ENCODE peak calls at places on chromosomes 11 and 22, in four cellular contexts. R is GM12878, E is HepG2, W is SK-N-SH. C is an unnamed sample.

GRCh38 chr11:13644997-13645667 is 23.3 kb upstream of the FAR1 start:
- DNase-seq in R (no peak), E (no peak), W (no peak), C (no peak)

GRCh38 chr11:104163100-104164027 is 583 bp downstream of the PDGFD start:
- DNase-seq in R (no peak), E (no peak), W (peak), C (no peak)

GRCh38 chr11:29159552-29160465 is 857.0 kb downstream of the KCNA4 start:
- DNase-seq in R (no peak), E (peak), W (peak), C (peak)

GRCh38 chr11:75867778-75868374 is 52.9 kb downstream of the UVRAG start:
- DNase-seq in R (peak), E (peak), W (peak), C (peak)

GRCh38 chr11:111429066-111429506 is 50.0 kb upstream of the POU2AF1 start:
- DNase-seq in R (no peak), E (peak), W (peak), C (peak)

GRCh38 chr11:11022126-11022730 is 164.4 kb upstream of the ZBED5 start:
- DNase-seq in R (no peak), E (no peak), W (peak), C (peak)

GRCh38 chr11:105910095-105910715 is 111.8 kb downstream of the MSANTD4 start:
- DNase-seq in R (no peak), E (no peak), W (no peak), C (no peak)

GRCh38 chr11:131615611-131616010 is 245.2 kb downstream of the NTM start:
- DNase-seq in R (no peak), E (no peak), W (no peak), C (no peak)

GRCh38 chr11:95498731-95499396 is 267.9 kb upstream of the SESN3 start:
- DNase-seq in R (no peak), E (no peak), W (no peak), C (no peak)

GRCh38 chr11:111417766-111418435 is 38.8 kb upstream of the POU2AF1 start:
- DNase-seq in R (peak), E (no peak), W (no peak), C (no peak)

GRCh38 chr11:34988294-34989255 is 72.2 kb downstream of the PDHX start:
- DNase-seq in R (no peak), E (no peak), W (no peak), C (no peak)

GRCh38 chr11:63783925-63784592 is 15.5 kb upstream of the ZFTA start:
- DNase-seq in R (no peak), E (peak), W (peak), C (no peak)
- TF ChIP-seq ZBTB33 in R (no peak), E (no peak), W (no peak), C (no peak)

GRCh38 chr22:21754523-21755128 is 19.0 kb upstream of the YPEL1 start:
- DNase-seq in R (no peak), E (no peak), W (no peak), C (peak)

GRCh38 chr22:21758056-21758455 is 22.5 kb upstream of the YPEL1 start:
- DNase-seq in R (no peak), E (no peak), W (no peak), C (no peak)

GRCh38 chr22:21753374-21754111 is 17.9 kb upstream of the YPEL1 start:
- DNase-seq in R (no peak), E (peak), W (no peak), C (peak)

GRCh38 chr22:21758465-21758864 is 22.9 kb upstream of the YPEL1 start:
- DNase-seq in R (no peak), E (no peak), W (no peak), C (no peak)

GRCh38 chr22:21755855-21756284 is 20.3 kb upstream of the YPEL1 start:
- DNase-seq in R (peak), E (peak), W (no peak), C (peak)
- TF ChIP-seq TAF1 in R (no peak), E (no peak), W (no peak), C (no peak)

DNA sequence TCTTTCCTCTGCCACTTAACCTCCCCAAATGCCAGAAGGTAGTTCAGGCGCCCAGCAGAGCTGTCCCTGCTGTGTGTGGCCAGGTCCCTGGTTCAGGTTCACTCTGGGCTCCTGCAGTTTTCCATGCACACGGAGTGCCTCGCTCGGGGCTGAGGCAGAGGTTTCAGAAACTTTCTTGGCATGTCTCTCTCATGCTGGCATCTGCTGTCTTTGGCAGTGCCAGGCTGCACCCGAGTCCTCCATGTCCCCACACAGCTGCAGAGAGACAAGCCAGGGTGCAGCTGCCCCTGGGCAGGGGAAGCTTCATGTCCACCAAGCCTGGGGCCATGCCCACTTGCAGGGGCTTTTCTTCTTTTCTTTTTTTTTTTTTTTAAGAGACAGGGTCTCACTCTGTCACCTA is 7.0 kb upstream of the NEFH start:
- DNase-seq in R (no peak), E (no peak), W (no peak), C (no peak)
- TF ChIP-seq ZBTB33 in R (no peak), E (no peak), W (no peak), C (no peak)

DNA sequence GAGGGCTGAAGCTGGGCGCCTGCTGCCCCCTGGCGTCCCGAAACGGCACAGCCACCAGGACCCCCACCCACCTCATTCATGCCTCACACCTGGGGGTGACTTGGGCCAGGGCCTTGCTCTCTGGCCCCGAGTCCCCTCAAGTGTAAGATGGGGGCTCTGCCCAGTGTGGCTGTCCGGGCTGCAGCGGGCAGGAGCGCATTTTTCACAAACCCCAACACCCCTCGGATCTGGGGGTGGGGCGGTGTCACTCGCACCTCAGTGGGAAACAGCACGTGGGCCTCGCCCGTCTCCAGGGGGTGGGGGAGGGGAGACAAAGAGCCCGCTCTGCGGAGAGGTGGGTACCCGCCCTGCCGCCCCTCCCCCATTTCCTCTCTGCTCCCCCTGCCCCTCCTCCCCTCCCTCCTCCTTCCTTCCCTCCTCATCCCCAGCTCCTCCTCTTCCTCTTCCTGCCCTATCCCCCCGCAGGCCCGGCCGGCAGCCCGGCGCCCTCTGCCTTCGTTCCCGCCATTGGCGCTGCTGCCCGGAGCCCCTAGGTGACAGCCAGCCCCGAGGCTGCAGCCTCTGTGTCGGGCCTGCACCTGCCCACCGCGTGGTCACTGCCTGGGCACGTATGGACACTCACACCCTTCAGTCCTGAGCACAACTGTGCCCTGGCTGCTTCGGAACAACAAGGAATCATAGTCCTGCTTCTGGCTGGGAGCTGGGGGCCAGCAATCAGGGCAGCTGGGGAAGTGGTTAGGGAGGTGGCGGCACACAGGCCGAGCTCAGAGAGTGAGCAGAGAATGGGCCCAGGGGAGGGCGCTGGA is 6.8 kb upstream of the CDKN1C start:
- DNase-seq in R (no peak), E (no peak), W (peak), C (peak)
- TF ChIP-seq TAF1 in R (no peak), E (no peak), W (no peak), C (no peak)

GRCh38 chr11:128739589-128739988 is 45.7 kb downstream of the FLI1 start:
- DNase-seq in R (no peak), E (no peak), W (no peak), C (no peak)

GRCh38 chr11:128741511-128741910 is 47.6 kb downstream of the FLI1 start:
- DNase-seq in R (no peak), E (no peak), W (no peak), C (no peak)

GRCh38 chr11:128735935-128736610 is 42.2 kb downstream of the FLI1 start:
- DNase-seq in R (no peak), E (no peak), W (no peak), C (no peak)

GRCh38 chr11:128737704-128738103 is 43.8 kb downstream of the FLI1 start:
- DNase-seq in R (no peak), E (no peak), W (no peak), C (no peak)

GRCh38 chr11:128738942-128739341 is 45.1 kb downstream of the FLI1 start:
- DNase-seq in R (no peak), E (no peak), W (no peak), C (no peak)
- TF ChIP-seq ZBTB33 in R (no peak), E (no peak), W (no peak), C (no peak)

DNA sequence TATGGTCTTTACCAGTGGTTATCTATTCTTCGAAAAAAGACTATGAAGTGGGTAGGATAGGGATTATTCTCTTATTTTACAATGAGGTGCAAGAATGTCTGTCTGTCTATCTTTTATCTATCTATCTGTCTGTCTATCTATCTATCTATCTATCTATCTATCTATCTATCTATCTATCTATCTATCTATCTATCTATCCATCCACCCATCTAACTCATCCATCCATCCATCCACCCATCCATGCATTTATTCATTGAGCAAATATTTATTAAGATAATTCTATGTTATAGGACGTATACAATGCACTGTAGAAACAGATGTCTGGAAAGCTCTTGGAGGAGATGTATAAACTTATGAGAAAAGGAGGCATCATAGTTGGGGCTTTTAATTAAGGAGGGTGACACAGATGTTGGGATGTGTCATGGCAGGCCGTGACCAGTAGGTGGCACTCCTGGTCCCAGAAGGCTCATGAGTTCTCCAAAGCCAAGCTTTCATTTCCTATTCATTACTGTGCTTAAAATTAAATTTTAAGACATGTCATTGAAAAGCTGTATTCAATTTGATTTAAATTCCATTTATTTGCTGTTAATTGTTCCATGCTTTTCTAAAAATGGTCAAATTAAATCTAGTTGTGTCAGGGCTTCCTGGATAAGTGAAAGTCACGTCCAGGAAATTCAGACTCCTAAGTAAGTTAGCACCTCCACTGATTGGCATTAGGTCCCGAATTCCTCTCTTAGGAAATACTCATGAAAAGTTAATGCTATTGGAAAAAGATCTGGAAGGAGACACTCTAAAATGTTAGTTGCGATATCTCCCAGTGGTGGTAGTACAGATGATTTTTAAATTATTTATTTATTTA is 19.0 kb upstream of the E2F8 start:
- DNase-seq in R (no peak), E (no peak), W (peak), C (peak)
- TF ChIP-seq TAF1 in R (no peak), E (no peak), W (no peak), C (no peak)